ENCODE peak calls at places on chromosomes 2 and 18, in seven cellular contexts. D, Z, A, F, B, R and Q are unnamed samples.

GRCh38 chr2:207528980-207529329 is 807 bp upstream of the CREB1 start:
- DNase-seq in D (no peak), Z (peak), A (no peak), F (peak), B (no peak), R (peak), Q (no peak)

GRCh38 chr2:162403884-162404283 is 60.0 kb downstream of the GCA start:
- DNase-seq in D (no peak), Z (no peak), A (no peak), F (no peak), B (no peak), R (no peak), Q (no peak)

GRCh38 chr2:162828545-162828944 is 10.0 kb downstream of the KCNH7 start:
- DNase-seq in D (no peak), Z (no peak), A (no peak), F (no peak), B (no peak), R (no peak), Q (no peak)

GRCh38 chr2:213834331-213834730 is 550.1 kb downstream of the SPAG16 start:
- DNase-seq in D (no peak), Z (no peak), A (no peak), F (no peak), B (no peak), R (no peak), Q (no peak)

GRCh38 chr2:45636013-45636412 is 15.5 kb upstream of the PRKCE start:
- DNase-seq in D (no peak), Z (no peak), A (no peak), F (no peak), B (no peak), R (no peak), Q (no peak)

GRCh38 chr18:7349181-7349837 is 118.4 kb downstream of the LRRC30 start:
- DNase-seq in D (no peak), Z (no peak), A (no peak), F (no peak), B (no peak), R (no peak), Q (no peak)

GRCh38 chr2:231483398-231484329 is 19.4 kb upstream of the NCL start:
- DNase-seq in D (no peak), Z (peak), A (peak), F (peak), B (peak), R (peak), Q (peak)

GRCh38 chr18:12376034-12376717 is 851 bp downstream of the AFG3L2 start:
- DNase-seq in D (no peak), Z (peak), A (peak), F (peak), B (peak), R (peak), Q (no peak)

GRCh38 chr18:37570336-37570930 is 4.8 kb upstream of the CELF4 start:
- DNase-seq in D (peak), Z (no peak), A (no peak), F (no peak), B (no peak), R (no peak), Q (no peak)

GRCh38 chr2:216761809-216762208 is 66.5 kb upstream of the IGFBP5 start:
- DNase-seq in D (no peak), Z (no peak), A (no peak), F (no peak), B (no peak), R (no peak), Q (no peak)

GRCh38 chr2:102540882-102541281 is 67.9 kb downstream of the SLC9A4 start:
- DNase-seq in D (no peak), Z (no peak), A (no peak), F (no peak), B (no peak), R (peak), Q (no peak)

GRCh38 chr18:51068111-51068510 is 38.1 kb downstream of the SMAD4 start:
- DNase-seq in D (no peak), Z (no peak), A (no peak), F (no peak), B (no peak), R (no peak), Q (no peak)

GRCh38 chr2:106030287-106031268 is 163.5 kb downstream of the UXS1 start:
- DNase-seq in D (no peak), Z (peak), A (peak), F (no peak), B (peak), R (peak), Q (no peak)

GRCh38 chr18:35438480-35439234 is 59.1 kb downstream of the INO80C start:
- DNase-seq in D (no peak), Z (no peak), A (no peak), F (no peak), B (no peak), R (no peak), Q (no peak)

GRCh38 chr2:64250751-64251405 is 106.7 kb upstream of the PELI1 start:
- DNase-seq in D (no peak), Z (no peak), A (no peak), F (no peak), B (no peak), R (no peak), Q (no peak)

GRCh38 chr2:121547646-121548045 is 17.0 kb downstream of the RNU4ATAC start:
- DNase-seq in D (no peak), Z (no peak), A (no peak), F (peak), B (no peak), R (no peak), Q (no peak)

GRCh38 chr2:26483027-26483326 is 5.1 kb upstream of the OTOF start:
- DNase-seq in D (no peak), Z (no peak), A (no peak), F (no peak), B (peak), R (no peak), Q (no peak)

GRCh38 chr2:33038799-33039198 is 92.0 kb downstream of the LTBP1 start:
- DNase-seq in D (no peak), Z (no peak), A (no peak), F (no peak), B (peak), R (no peak), Q (no peak)

GRCh38 chr2:221346411-221346810 is 225.7 kb downstream of the EPHA4 start:
- DNase-seq in D (no peak), Z (no peak), A (no peak), F (no peak), B (no peak), R (no peak), Q (no peak)

GRCh38 chr18:31657823-31658669 is 26.3 kb downstream of the B4GALT6 start:
- DNase-seq in D (no peak), Z (no peak), A (no peak), F (peak), B (no peak), R (no peak), Q (no peak)

GRCh38 chr18:44958450-44958849 is 277.8 kb downstream of the SETBP1 start:
- DNase-seq in D (no peak), Z (no peak), A (no peak), F (no peak), B (no peak), R (no peak), Q (no peak)

GRCh38 chr2:127102464-127103242 is 4.3 kb downstream of the BIN1 start:
- DNase-seq in D (peak), Z (peak), A (no peak), F (no peak), B (peak), R (no peak), Q (no peak)

GRCh38 chr2:238114851-238115660 is 14.9 kb downstream of the ESPNL start:
- DNase-seq in D (no peak), Z (no peak), A (peak), F (no peak), B (peak), R (no peak), Q (no peak)

GRCh38 chr18:76981388-76981968 is 151.1 kb downstream of the MBP start:
- DNase-seq in D (peak), Z (no peak), A (no peak), F (peak), B (peak), R (peak), Q (no peak)

GRCh38 chr2:135074216-135074615 is 22.1 kb downstream of the RAB3GAP1 start:
- DNase-seq in D (no peak), Z (no peak), A (no peak), F (no peak), B (no peak), R (peak), Q (no peak)

GRCh38 chr2:88159955-88160415 is 10.2 kb upstream of the THNSL2 start:
- DNase-seq in D (no peak), Z (peak), A (peak), F (peak), B (no peak), R (peak), Q (no peak)

DNA sequence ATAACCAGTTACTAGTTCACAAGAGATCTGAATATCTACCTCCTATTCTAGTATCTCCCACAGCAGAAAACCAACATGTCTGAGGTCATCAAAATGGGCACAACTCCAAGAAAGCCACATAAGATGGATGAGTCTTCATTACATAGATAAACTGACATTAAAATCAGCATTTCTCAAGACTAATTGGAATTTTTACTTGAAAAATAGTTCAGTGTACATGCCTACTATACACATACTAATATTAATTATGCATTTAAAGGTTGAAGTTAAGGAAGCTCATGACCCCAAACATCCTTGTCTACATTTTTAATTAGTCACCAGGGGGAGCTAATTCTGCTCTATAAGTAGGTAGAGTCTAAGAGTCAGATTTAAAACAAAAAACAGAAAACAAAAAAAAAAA is 41.9 kb downstream of the ZNF521 start:
- DNase-seq in D (no peak), Z (no peak), A (no peak), F (peak), B (no peak), R (no peak), Q (no peak)
- TF ChIP-seq CTCF in D (no peak), Z (no peak), A (peak), F (no peak), B (peak), R (no peak), Q (peak)

DNA sequence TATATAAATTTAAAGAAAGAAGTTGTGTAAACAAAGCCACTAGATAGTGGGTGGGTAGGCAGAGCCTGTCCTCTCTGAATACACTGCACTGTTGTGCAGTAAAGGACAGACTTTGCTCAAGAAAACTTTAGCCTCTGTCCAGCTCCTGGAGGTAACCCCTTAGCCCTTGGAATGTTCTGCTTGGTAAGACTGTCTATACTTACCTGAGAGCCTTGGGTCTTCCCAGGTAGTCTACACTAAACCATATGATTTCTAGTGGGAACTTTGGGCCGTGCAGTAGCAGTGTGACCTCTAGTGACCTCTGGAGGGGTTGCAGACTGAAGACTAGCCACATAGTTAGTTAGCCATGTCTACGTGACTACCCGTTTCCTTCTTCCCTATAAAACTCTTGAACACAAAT is 678.3 kb upstream of the NRXN1 start:
- DNase-seq in D (no peak), Z (no peak), A (no peak), F (peak), B (no peak), R (peak), Q (no peak)
- TF ChIP-seq CTCF in D (no peak), Z (no peak), A (no peak), F (peak), B (peak), R (no peak), Q (no peak)

GRCh38 chr2:20093263-20094141 is 42.1 kb upstream of the LAPTM4A start:
- DNase-seq in D (no peak), Z (peak), A (peak), F (peak), B (peak), R (peak), Q (no peak)
- TF ChIP-seq CTCF in D (no peak), Z (peak), A (peak), F (peak), B (peak), R (peak), Q (peak)

GRCh38 chr2:112768432-112768831 is 4.0 kb upstream of the CKAP2L start:
- DNase-seq in D (no peak), Z (no peak), A (no peak), F (no peak), B (no peak), R (no peak), Q (no peak)
- TF ChIP-seq CTCF in D (no peak), Z (no peak), A (no peak), F (no peak), B (no peak), R (no peak), Q (no peak)

DNA sequence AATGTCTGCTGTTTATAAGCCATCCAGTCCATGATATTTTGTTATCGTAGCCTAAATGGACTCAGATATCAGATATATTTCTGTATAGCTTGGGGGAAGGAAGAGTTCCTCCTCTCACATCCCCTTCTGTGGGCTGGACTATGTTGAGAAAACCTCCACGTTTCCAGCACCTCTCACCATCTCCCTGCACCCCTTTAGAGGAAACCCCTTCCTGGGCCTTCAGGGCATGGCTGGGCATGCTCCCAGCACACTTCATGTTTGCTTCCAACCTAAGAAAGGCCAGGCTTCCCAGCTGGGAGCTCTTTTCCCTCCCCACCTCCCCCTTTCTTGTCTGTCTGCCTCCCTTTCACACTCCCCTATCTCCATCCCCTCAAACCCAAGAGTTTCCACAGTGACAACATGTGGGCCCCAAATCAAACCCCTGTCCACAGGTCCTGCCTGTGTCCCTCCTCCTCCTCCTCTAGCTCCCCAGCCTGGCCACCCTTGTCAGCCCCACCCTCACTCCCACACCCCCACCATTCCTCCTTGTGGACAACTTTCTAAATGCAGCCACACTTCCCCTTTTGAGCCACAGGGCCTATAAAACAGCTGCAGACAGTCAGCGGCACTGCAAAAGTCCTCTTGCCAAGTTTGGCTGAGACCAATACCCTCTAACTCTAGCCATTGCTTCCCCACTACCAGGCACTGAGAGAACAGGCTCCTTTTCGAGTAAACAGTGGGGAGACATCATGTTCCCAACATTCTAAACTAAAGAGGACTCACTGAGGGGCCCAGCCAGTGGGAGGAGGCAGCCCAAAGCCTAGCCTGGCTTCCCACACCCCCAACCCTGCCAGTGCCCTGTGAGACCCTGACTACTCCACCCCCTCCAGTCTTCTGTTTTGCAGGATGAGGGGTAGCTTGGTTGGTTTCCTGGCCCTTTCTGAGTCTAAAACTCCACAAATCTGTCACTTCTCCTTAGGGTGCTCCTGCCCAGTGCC is 120.5 kb downstream of the ZFP36L2 start:
- DNase-seq in D (no peak), Z (peak), A (peak), F (peak), B (no peak), R (peak), Q (no peak)
- TF ChIP-seq CTCF in D (no peak), Z (peak), A (peak), F (peak), B (no peak), R (peak), Q (peak)

DNA sequence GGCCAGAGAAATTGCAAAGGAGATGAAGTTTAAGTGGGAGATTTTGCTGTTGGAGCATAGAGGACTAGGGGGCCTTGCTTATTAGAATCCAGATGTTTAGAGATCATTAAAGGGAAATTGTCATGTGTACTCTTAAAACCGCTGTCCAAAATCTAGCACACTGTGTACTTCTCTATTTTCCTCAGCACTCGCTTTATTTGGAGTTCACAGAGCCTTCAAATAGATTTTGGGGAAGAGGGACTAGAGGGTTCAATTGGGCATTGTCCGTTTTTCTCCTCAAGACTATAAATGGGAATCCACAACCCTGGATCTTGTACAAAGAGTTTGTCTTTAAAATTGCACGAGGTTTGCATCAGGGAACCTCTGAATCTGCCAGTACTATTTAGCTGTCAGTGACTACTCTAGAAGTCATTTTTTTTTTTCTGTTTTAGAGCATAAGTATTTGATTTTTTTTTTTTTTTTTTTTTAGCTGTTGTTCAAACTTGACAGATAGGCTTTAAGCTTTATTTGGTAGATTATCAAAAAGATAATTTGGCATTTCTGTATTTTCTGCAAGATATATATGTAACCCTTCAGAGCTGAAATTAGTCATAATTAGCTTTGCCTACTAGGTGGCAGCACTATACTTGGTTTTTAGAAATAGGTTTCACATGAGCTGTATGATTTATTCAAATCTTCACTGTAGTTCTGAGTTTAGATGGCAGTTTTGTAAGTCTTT is 14.2 kb downstream of the PMS1 start:
- DNase-seq in D (no peak), Z (no peak), A (no peak), F (peak), B (no peak), R (no peak), Q (no peak)
- TF ChIP-seq CTCF in D (no peak), Z (no peak), A (peak), F (peak), B (peak), R (no peak), Q (peak)